ENCODE peak calls at places on chromosomes 3 and 15, in eight cellular contexts. Q is RKO, T is upper lobe of right lung, X is glutamatergic neuron, C is HS-27A, L is dorsolateral prefrontal cortex, G is neural progenitor cell, R is substantia nigra. F is an unnamed sample.

GRCh38 chr3:120126016-120126415 is 31.8 kb upstream of the GSK3B start:
- DNase-seq in G (no peak), C (no peak), L (no peak), Q (no peak), R (no peak), X (no peak), T (no peak), F (no peak)

GRCh38 chr3:160804762-160805161 is 48.7 kb downstream of the PPM1L start:
- DNase-seq in C (no peak), T (no peak), L (peak; percentile 47), R (no peak), Q (no peak), G (no peak), X (peak; percentile 61), F (no peak)

GRCh38 chr3:116863842-116864626 is 154.5 kb downstream of the TUSC7 start:
- DNase-seq in G (peak; percentile 77), R (peak; percentile 6), X (no peak), C (peak; percentile 40), T (no peak), Q (peak; percentile 43), L (no peak), F (peak; percentile 1)

GRCh38 chr3:126827121-126827520 is 123.1 kb downstream of the CHCHD6 start:
- DNase-seq in T (no peak), C (no peak), Q (no peak), X (no peak), L (no peak), R (no peak), G (no peak), F (no peak)

GRCh38 chr15:42082832-42083604 is 11.3 kb downstream of the PLA2G4D start:
- DNase-seq in C (no peak), G (no peak), X (no peak), R (no peak), L (no peak), Q (no peak), T (peak; percentile 52), F (no peak)

GRCh38 chr3:188573286-188573928 is 419.4 kb downstream of the LPP start:
- DNase-seq in X (no peak), C (no peak), G (peak; percentile 12), R (no peak), T (no peak), Q (no peak), L (no peak), F (no peak)

GRCh38 chr3:124395165-124395564 is 335.1 kb upstream of the UMPS start:
- DNase-seq in R (no peak), X (peak; percentile 45), T (no peak), G (no peak), L (no peak), Q (no peak), C (no peak), F (no peak)

GRCh38 chr3:69439683-69440270 is 53.9 kb upstream of the FRMD4B start:
- DNase-seq in G (no peak), R (no peak), L (no peak), Q (peak; percentile 50), C (no peak), T (no peak), X (no peak), F (peak; percentile 3)

GRCh38 chr3:134361162-134361831 is 12.9 kb downstream of the AMOTL2 start:
- DNase-seq in L (no peak), R (no peak), Q (no peak), C (no peak), X (no peak), G (no peak), T (peak; percentile 54), F (no peak)

GRCh38 chr3:113660901-113661300 is 35.5 kb downstream of the USF3 start:
- DNase-seq in R (no peak), G (no peak), T (no peak), C (no peak), X (no peak), Q (no peak), L (peak; percentile 52), F (no peak)

GRCh38 chr3:21013566-21013965 is 737.4 kb downstream of the ZNF385D start:
- DNase-seq in R (no peak), G (no peak), C (peak; percentile 4), Q (no peak), X (no peak), L (no peak), T (no peak), F (no peak)

GRCh38 chr15:40918146-40918798 is 10.9 kb upstream of the DLL4 start:
- DNase-seq in R (no peak), L (no peak), C (no peak), T (no peak), G (no peak), X (no peak), Q (no peak), F (no peak)

GRCh38 chr3:88725440-88725839 is 382.0 kb upstream of the EPHA3 start:
- DNase-seq in Q (no peak), L (no peak), G (no peak), X (no peak), C (no peak), R (no peak), T (no peak), F (no peak)

GRCh38 chr15:31312220-31312619 is 14.4 kb upstream of the KLF13 start:
- DNase-seq in C (no peak), T (no peak), Q (no peak), G (no peak), X (no peak), R (no peak), L (no peak), F (no peak)

GRCh38 chr3:4999626-5000184 is 20.5 kb downstream of the BHLHE40 start:
- DNase-seq in Q (no peak), G (no peak), X (no peak), L (no peak), T (no peak), C (no peak), R (no peak), F (no peak)

GRCh38 chr3:158659454-158660237 is 12.8 kb downstream of the LXN start:
- DNase-seq in T (no peak), Q (peak; percentile 75), C (peak; percentile 23), L (peak; percentile 21), X (peak; percentile 69), G (peak; percentile 66), R (peak; percentile 1), F (peak; percentile 45)

GRCh38 chr3:90132220-90132619 is 1024.8 kb downstream of the EPHA3 start:
- DNase-seq in L (no peak), T (no peak), C (no peak), X (no peak), R (no peak), Q (no peak), G (no peak), F (no peak)

GRCh38 chr3:188296761-188297689 is 143.1 kb downstream of the LPP start:
- DNase-seq in G (no peak), T (no peak), X (no peak), L (no peak), C (no peak), R (no peak), Q (peak; percentile 38), F (peak; percentile 93)

GRCh38 chr3:8443829-8444791 is 57.5 kb upstream of the LMCD1 start:
- DNase-seq in L (no peak), G (peak; percentile 84), T (peak; percentile 88), X (peak; percentile 46), Q (peak; percentile 68), C (peak; percentile 92), R (peak; percentile 6), F (peak; percentile 99)

GRCh38 chr3:114718897-114719208 is 425.0 kb downstream of the TIGIT start:
- DNase-seq in X (no peak), R (no peak), L (no peak), C (no peak), G (no peak), Q (no peak), T (no peak), F (peak; percentile 25)

GRCh38 chr3:10602769-10603768 is 97.7 kb upstream of the ATP2B2 start:
- DNase-seq in G (no peak), Q (no peak), R (no peak), X (no peak), C (no peak), T (no peak), L (no peak), F (no peak)

GRCh38 chr3:71360694-71361093 is 222.8 kb downstream of the FOXP1 start:
- DNase-seq in G (no peak), T (no peak), Q (no peak), L (no peak), C (no peak), X (no peak), R (no peak), F (no peak)

GRCh38 chr3:40160933-40161332 is 148.6 kb upstream of the EIF1B start:
- DNase-seq in R (no peak), C (no peak), Q (no peak), T (no peak), L (no peak), X (no peak), G (no peak), F (no peak)

GRCh38 chr3:29291262-29291981 is 10.6 kb downstream of the RBMS3 start:
- DNase-seq in R (no peak), X (no peak), L (no peak), C (no peak), G (no peak), T (no peak), Q (no peak), F (peak; percentile 37)

GRCh38 chr3:34942256-34942655 is 697.1 kb upstream of the ARPP21 start:
- DNase-seq in Q (no peak), L (no peak), G (no peak), C (no peak), T (no peak), X (no peak), R (no peak), F (no peak)

GRCh38 chr3:17023006-17023664 is 138.4 kb downstream of the PLCL2 start:
- DNase-seq in R (no peak), C (no peak), L (no peak), G (no peak), Q (no peak), X (no peak), T (no peak), F (no peak)

GRCh38 chr15:51312754-51313390 is 25.5 kb downstream of the CYP19A1 start:
- DNase-seq in C (no peak), Q (no peak), R (no peak), L (no peak), X (no peak), G (no peak), T (no peak), F (peak; percentile 68)

GRCh38 chr15:43230640-43231115 is 9.9 kb upstream of the EPB42 start:
- DNase-seq in G (no peak), T (no peak), R (no peak), C (no peak), Q (no peak), L (no peak), X (no peak), F (no peak)

GRCh38 chr3:12910356-12911099 is 69.2 kb upstream of the RPL32 start:
- DNase-seq in X (no peak), L (no peak), R (no peak), C (no peak), G (no peak), Q (no peak), T (no peak), F (no peak)

GRCh38 chr3:193701896-193702644 is 109.1 kb downstream of the OPA1 start:
- DNase-seq in C (no peak), R (no peak), L (no peak), T (no peak), Q (no peak), G (peak; percentile 57), X (no peak), F (no peak)

GRCh38 chr3:106004137-106004600 is 135.4 kb upstream of the CBLB start:
- DNase-seq in T (no peak), R (no peak), C (no peak), G (no peak), X (no peak), Q (peak; percentile 99), L (no peak), F (no peak)

GRCh38 chr15:67801926-67802914 is 23.1 kb upstream of the SKOR1 start:
- DNase-seq in T (no peak), X (no peak), G (no peak), C (no peak), R (no peak), L (no peak), Q (no peak), F (no peak)

GRCh38 chr15:92725171-92725570 is 69.6 kb upstream of the FAM174B start:
- DNase-seq in G (no peak), R (no peak), L (no peak), Q (no peak), T (no peak), C (no peak), X (no peak), F (no peak)

GRCh38 chr3:120440762-120441161 is 10.0 kb downstream of the FSTL1 start:
- DNase-seq in C (no peak), Q (no peak), G (no peak), X (no peak), T (no peak), L (no peak), R (no peak), F (no peak)